ENCODE peak calls at places on chromosome 22, in seven cellular contexts. One of them, this sample, is unnamed.
A peak's percentile ranks its signal among the peaks of the same experiment; 100 is the strongest.

GRCh38 chr22:48405741-48406140 is 1421.9 kb downstream of the BRD1 start:
- DNase-seq in body of pancreas: peak; percentile 44
- DNase-seq in spleen: no peak
- DNase-seq in erythroblast: no peak
- DNase-seq in HCT116: no peak
- DNase-seq in endothelial cell of umbilical vein: no peak
- DNase-seq in H1: no peak
- DNase-seq in this sample: no peak

GRCh38 chr22:27146871-27147591 is 489.6 kb downstream of the MIAT start:
- DNase-seq in body of pancreas: no peak
- DNase-seq in spleen: no peak
- DNase-seq in erythroblast: no peak
- DNase-seq in HCT116: no peak
- DNase-seq in endothelial cell of umbilical vein: no peak
- DNase-seq in H1: no peak
- DNase-seq in this sample: no peak

GRCh38 chr22:30221121-30221992 is 25.2 kb downstream of the LIF start:
- DNase-seq in body of pancreas: no peak
- DNase-seq in spleen: peak; percentile 90
- DNase-seq in erythroblast: no peak
- DNase-seq in HCT116: no peak
- DNase-seq in endothelial cell of umbilical vein: no peak
- DNase-seq in H1: no peak
- DNase-seq in this sample: no peak

GRCh38 chr22:26893034-26893710 is 235.8 kb downstream of the MIAT start:
- DNase-seq in body of pancreas: no peak
- DNase-seq in spleen: no peak
- DNase-seq in erythroblast: no peak
- DNase-seq in HCT116: no peak
- DNase-seq in endothelial cell of umbilical vein: no peak
- DNase-seq in H1: peak; percentile 52
- DNase-seq in this sample: no peak

GRCh38 chr22:29128891-29129643 is 56.2 kb downstream of the KREMEN1 start:
- DNase-seq in body of pancreas: no peak
- DNase-seq in spleen: no peak
- DNase-seq in erythroblast: no peak
- DNase-seq in HCT116: no peak
- DNase-seq in endothelial cell of umbilical vein: no peak
- DNase-seq in H1: no peak
- DNase-seq in this sample: no peak

GRCh38 chr22:24165673-24166072 is 15.6 kb upstream of the SUSD2 start:
- DNase-seq in body of pancreas: no peak
- DNase-seq in spleen: no peak
- DNase-seq in erythroblast: peak; percentile 23
- DNase-seq in HCT116: no peak
- DNase-seq in endothelial cell of umbilical vein: no peak
- DNase-seq in H1: no peak
- DNase-seq in this sample: no peak

GRCh38 chr22:22687638-22688500 is 43.5 kb downstream of the GGTLC2 start:
- DNase-seq in body of pancreas: peak; percentile 61
- DNase-seq in spleen: no peak
- DNase-seq in erythroblast: peak; percentile 45
- DNase-seq in HCT116: no peak
- DNase-seq in endothelial cell of umbilical vein: peak; percentile 67
- DNase-seq in H1: no peak
- DNase-seq in this sample: peak; percentile 14

GRCh38 chr22:38716827-38717226 is 11.1 kb downstream of the GTPBP1 start:
- DNase-seq in body of pancreas: no peak
- DNase-seq in spleen: no peak
- DNase-seq in erythroblast: peak; percentile 73
- DNase-seq in HCT116: no peak
- DNase-seq in endothelial cell of umbilical vein: no peak
- DNase-seq in H1: no peak
- DNase-seq in this sample: no peak

GRCh38 chr22:35775339-35775738 is 57.7 kb downstream of the APOL5 start:
- DNase-seq in body of pancreas: no peak
- DNase-seq in spleen: no peak
- DNase-seq in erythroblast: no peak
- DNase-seq in HCT116: no peak
- DNase-seq in endothelial cell of umbilical vein: no peak
- DNase-seq in H1: no peak
- DNase-seq in this sample: no peak

GRCh38 chr22:44459041-44459440 is 39.0 kb downstream of the RTL6 start:
- DNase-seq in body of pancreas: no peak
- DNase-seq in spleen: peak; percentile 47
- DNase-seq in erythroblast: no peak
- DNase-seq in HCT116: no peak
- DNase-seq in endothelial cell of umbilical vein: no peak
- DNase-seq in H1: no peak
- DNase-seq in this sample: no peak

GRCh38 chr22:19134874-19135273 is 3.8 kb downstream of the TSSK2 start:
- DNase-seq in body of pancreas: no peak
- DNase-seq in spleen: peak; percentile 59
- DNase-seq in erythroblast: no peak
- DNase-seq in HCT116: no peak
- DNase-seq in endothelial cell of umbilical vein: no peak
- DNase-seq in H1: no peak
- DNase-seq in this sample: no peak

GRCh38 chr22:44360686-44361381 is 48.1 kb upstream of the SHISAL1 start:
- DNase-seq in body of pancreas: no peak
- DNase-seq in spleen: peak; percentile 64
- DNase-seq in erythroblast: no peak
- DNase-seq in HCT116: no peak
- DNase-seq in endothelial cell of umbilical vein: peak; percentile 44
- DNase-seq in H1: no peak
- DNase-seq in this sample: peak; percentile 51

GRCh38 chr22:40128989-40129388 is 48.7 kb upstream of the TNRC6B start:
- DNase-seq in body of pancreas: no peak
- DNase-seq in spleen: no peak
- DNase-seq in erythroblast: no peak
- DNase-seq in HCT116: no peak
- DNase-seq in endothelial cell of umbilical vein: no peak
- DNase-seq in H1: no peak
- DNase-seq in this sample: no peak

GRCh38 chr22:49211176-49211575 is 616.5 kb downstream of the BRD1 start:
- DNase-seq in body of pancreas: no peak
- DNase-seq in spleen: peak; percentile 63
- DNase-seq in erythroblast: no peak
- DNase-seq in HCT116: no peak
- DNase-seq in endothelial cell of umbilical vein: no peak
- DNase-seq in H1: no peak
- DNase-seq in this sample: no peak

GRCh38 chr22:35587447-35587870 is 29.7 kb downstream of the MB start:
- DNase-seq in body of pancreas: peak; percentile 79
- DNase-seq in spleen: no peak
- DNase-seq in erythroblast: no peak
- DNase-seq in HCT116: no peak
- DNase-seq in endothelial cell of umbilical vein: no peak
- DNase-seq in H1: no peak
- DNase-seq in this sample: no peak

GRCh38 chr22:16959345-16959930 is 48.6 kb downstream of the GAB4 start:
- DNase-seq in body of pancreas: no peak
- DNase-seq in spleen: no peak
- DNase-seq in erythroblast: no peak
- DNase-seq in HCT116: no peak
- DNase-seq in endothelial cell of umbilical vein: no peak
- DNase-seq in H1: peak; percentile 11
- DNase-seq in this sample: no peak

GRCh38 chr22:37571258-37571991 is 8.5 kb downstream of the LGALS2 start:
- DNase-seq in body of pancreas: peak; percentile 59
- DNase-seq in spleen: no peak
- DNase-seq in erythroblast: no peak
- DNase-seq in HCT116: peak; percentile 63
- DNase-seq in endothelial cell of umbilical vein: no peak
- DNase-seq in H1: no peak
- DNase-seq in this sample: peak; percentile 72

DNA sequence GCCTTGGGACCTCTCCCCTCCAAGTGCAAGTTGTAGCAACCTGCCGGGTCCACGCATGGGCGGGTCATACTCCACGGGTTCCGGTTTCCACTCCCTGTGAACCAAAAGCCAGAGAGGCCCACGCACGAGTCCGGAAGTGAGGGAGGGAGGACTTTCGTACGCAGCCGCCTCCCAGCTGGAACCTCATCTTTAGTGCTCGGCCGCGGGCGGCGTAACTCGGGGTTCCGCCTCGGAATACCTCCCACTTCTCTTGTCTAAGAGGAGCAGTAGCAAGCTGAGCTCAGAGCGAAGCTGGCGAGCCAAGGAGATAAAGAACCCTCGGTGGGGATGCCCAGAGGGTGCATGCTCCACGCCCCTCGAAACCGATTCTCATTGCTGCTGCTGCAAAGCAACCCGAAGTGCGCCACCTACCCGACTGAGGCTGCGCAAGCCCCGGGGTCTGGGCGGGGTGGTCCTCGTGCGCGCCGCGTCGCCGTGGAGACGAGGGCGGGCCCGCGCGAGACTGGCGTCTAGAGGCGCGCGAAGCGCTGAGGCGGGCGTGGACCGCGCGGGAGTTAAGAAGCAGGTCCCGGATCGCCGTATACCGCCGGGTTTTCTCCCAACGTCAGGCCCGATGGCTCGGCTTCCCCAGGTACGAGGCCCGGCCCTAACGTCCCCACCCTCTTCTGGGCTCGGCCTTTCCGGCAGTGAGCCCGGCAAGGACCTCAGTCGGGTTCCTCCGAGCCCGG is at the start of gene SFI1:
- DNase-seq in body of pancreas: peak; percentile 88
- DNase-seq in spleen: peak; percentile 98
- DNase-seq in erythroblast: peak; percentile 97
- DNase-seq in HCT116: peak; percentile 74
- DNase-seq in endothelial cell of umbilical vein: peak; percentile 92
- DNase-seq in H1: peak; percentile 94
- DNase-seq in this sample: peak; percentile 77
- TF ChIP-seq POLR2A in body of pancreas: peak; percentile 75
- TF ChIP-seq POLR2A in spleen: no peak
- TF ChIP-seq POLR2A in erythroblast: peak; percentile 85
- TF ChIP-seq POLR2A in HCT116: peak; percentile 71
- TF ChIP-seq POLR2A in endothelial cell of umbilical vein: peak; percentile 16
- TF ChIP-seq POLR2A in H1: peak; percentile 69
- TF ChIP-seq POLR2A in this sample: peak; percentile 44

GRCh38 chr22:46075764-46076531 is 74.4 kb upstream of the PPARA start:
- DNase-seq in body of pancreas: peak; percentile 28
- DNase-seq in spleen: peak; percentile 66
- DNase-seq in erythroblast: no peak
- DNase-seq in HCT116: no peak
- DNase-seq in endothelial cell of umbilical vein: no peak
- DNase-seq in H1: no peak
- DNase-seq in this sample: no peak

GRCh38 chr22:46072981-46073682 is 77.2 kb upstream of the PPARA start:
- DNase-seq in body of pancreas: no peak
- DNase-seq in spleen: peak; percentile 39
- DNase-seq in erythroblast: no peak
- DNase-seq in HCT116: no peak
- DNase-seq in endothelial cell of umbilical vein: no peak
- DNase-seq in H1: no peak
- DNase-seq in this sample: no peak

GRCh38 chr22:46072030-46072881 is 78.1 kb upstream of the PPARA start:
- DNase-seq in body of pancreas: peak; percentile 68
- DNase-seq in spleen: peak; percentile 90
- DNase-seq in erythroblast: peak; percentile 42
- DNase-seq in HCT116: no peak
- DNase-seq in endothelial cell of umbilical vein: peak; percentile 55
- DNase-seq in H1: peak; percentile 68
- DNase-seq in this sample: no peak

GRCh38 chr22:46074771-46075551 is 75.4 kb upstream of the PPARA start:
- DNase-seq in body of pancreas: peak; percentile 53
- DNase-seq in spleen: peak; percentile 71
- DNase-seq in erythroblast: no peak
- DNase-seq in HCT116: no peak
- DNase-seq in endothelial cell of umbilical vein: no peak
- DNase-seq in H1: no peak
- DNase-seq in this sample: no peak

DNA sequence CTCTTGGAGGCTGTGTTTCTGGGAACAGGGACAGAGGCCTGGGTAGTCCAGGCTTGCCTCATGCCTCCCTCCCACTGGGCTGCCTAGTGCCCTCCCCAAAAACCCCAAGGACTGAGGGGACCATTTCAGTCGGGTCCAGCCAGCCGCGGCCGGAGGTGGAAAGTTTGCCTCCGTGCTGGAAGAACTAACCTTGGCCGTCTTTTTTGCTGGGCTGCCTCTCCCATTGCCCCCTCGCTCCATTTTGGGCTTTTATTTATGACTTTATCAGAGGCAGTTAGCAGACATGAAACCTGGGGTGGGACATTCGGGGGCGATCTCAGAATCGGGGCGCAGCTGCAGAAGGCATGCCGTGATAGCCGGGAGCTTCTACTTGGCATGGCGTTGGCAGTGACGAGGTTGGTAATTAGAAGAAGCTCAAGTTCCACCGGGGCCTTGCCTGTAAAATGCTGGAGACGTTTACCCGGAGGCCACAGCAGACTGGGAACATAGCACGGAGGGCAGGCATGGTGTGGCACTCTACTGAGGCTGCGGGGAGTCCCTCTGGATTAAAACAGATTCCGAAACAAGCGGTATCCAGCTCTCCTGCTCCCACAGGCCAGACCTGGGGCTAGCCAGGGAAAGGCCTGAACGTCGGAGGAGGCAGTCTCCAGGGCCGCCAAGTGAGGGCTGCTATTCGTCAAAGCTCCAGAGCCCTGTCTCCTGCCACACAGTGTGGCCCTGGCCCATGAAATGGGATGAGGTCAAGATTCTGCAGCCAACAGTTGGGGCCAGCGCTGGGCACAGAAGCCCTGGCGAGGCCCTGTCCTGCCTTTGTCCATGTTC is 76.4 kb upstream of the PPARA start:
- DNase-seq in body of pancreas: peak; percentile 44
- DNase-seq in spleen: peak; percentile 75
- DNase-seq in erythroblast: no peak
- DNase-seq in HCT116: no peak
- DNase-seq in endothelial cell of umbilical vein: peak; percentile 53
- DNase-seq in H1: no peak
- DNase-seq in this sample: no peak
- TF ChIP-seq POLR2A in body of pancreas: peak; percentile 50
- TF ChIP-seq POLR2A in spleen: no peak
- TF ChIP-seq POLR2A in erythroblast: no peak
- TF ChIP-seq POLR2A in HCT116: no peak
- TF ChIP-seq POLR2A in endothelial cell of umbilical vein: no peak
- TF ChIP-seq POLR2A in H1: no peak
- TF ChIP-seq POLR2A in this sample: no peak

GRCh38 chr22:50326959-50327710 is at the start of gene DENND6B:
- DNase-seq in body of pancreas: peak; percentile 86
- DNase-seq in spleen: peak; percentile 95
- DNase-seq in erythroblast: peak; percentile 92
- DNase-seq in HCT116: no peak
- DNase-seq in endothelial cell of umbilical vein: peak; percentile 64
- DNase-seq in H1: peak; percentile 86
- DNase-seq in this sample: no peak
- TF ChIP-seq POLR2A in body of pancreas: peak; percentile 81
- TF ChIP-seq POLR2A in spleen: no peak
- TF ChIP-seq POLR2A in erythroblast: peak; percentile 61
- TF ChIP-seq POLR2A in HCT116: peak; percentile 77
- TF ChIP-seq POLR2A in endothelial cell of umbilical vein: peak; percentile 89
- TF ChIP-seq POLR2A in H1: peak; percentile 54
- TF ChIP-seq POLR2A in this sample: no peak

DNA sequence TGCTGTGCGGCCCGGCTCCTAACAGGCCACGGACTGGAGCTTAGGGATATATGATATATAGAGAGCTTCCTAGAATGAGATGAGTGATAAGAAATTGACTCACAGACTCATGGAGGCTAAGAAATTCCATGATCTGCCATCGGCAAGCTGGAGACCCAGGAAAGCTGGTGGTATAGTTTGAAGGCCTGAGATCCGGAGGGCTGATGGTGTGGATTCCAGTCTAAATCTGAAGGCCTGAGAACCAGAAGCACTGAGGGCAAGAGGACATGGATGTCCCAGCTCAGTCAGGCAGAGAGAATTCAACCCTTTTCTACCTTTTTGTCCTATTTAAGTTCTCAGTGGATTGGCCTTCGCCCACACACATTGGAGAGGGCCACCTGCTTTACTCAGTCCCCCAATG is 564.8 kb downstream of the TBC1D22A start:
- DNase-seq in body of pancreas: no peak
- DNase-seq in spleen: no peak
- DNase-seq in erythroblast: no peak
- DNase-seq in HCT116: no peak
- DNase-seq in endothelial cell of umbilical vein: no peak
- DNase-seq in H1: no peak
- DNase-seq in this sample: no peak
- TF ChIP-seq POLR2A in body of pancreas: no peak
- TF ChIP-seq POLR2A in spleen: no peak
- TF ChIP-seq POLR2A in erythroblast: no peak
- TF ChIP-seq POLR2A in HCT116: no peak
- TF ChIP-seq POLR2A in endothelial cell of umbilical vein: no peak
- TF ChIP-seq POLR2A in H1: no peak
- TF ChIP-seq POLR2A in this sample: no peak